ENCODE peak calls at places on chromosomes 7 and 10, in seven cellular contexts. H is sciatic nerve; R is A549; I is HEK293T; P is fibroblast of lung; Y is activated CD8-positive, alpha-beta memory T cell treated with anti-CD3 and anti-CD28 coated beads for 4 hours; F is endothelial cell. Z is an unnamed sample.
A peak's percentile ranks its signal among the peaks of the same experiment; 100 is the strongest.

GRCh38 chr7:140316165-140316661 is 82.1 kb downstream of the SLC37A3 start:
- DNase-seq in H (peak; percentile 82), R (peak; percentile 79), I (no peak), P (peak; percentile 84), Y (no peak), F (no peak), Z (no peak)

GRCh38 chr7:42106562-42106961 is 130.4 kb downstream of the GLI3 start:
- DNase-seq in H (no peak), R (no peak), I (no peak), P (no peak), Y (no peak), F (no peak), Z (no peak)

GRCh38 chr10:131068760-131069159 is 242.8 kb downstream of the TCERG1L start:
- DNase-seq in H (no peak), R (no peak), I (no peak), P (no peak), Y (no peak), F (no peak), Z (no peak)

GRCh38 chr10:17512341-17513001 is 58.1 kb upstream of the ST8SIA6 start:
- DNase-seq in H (peak; percentile 59), R (peak; percentile 91), I (no peak), P (peak; percentile 100), Y (no peak), F (no peak), Z (no peak)

GRCh38 chr10:75508814-75509306 is 77.4 kb downstream of the LRMDA start:
- DNase-seq in H (no peak), R (no peak), I (peak; percentile 58), P (peak; percentile 90), Y (no peak), F (no peak), Z (no peak)

GRCh38 chr7:68694656-68695055 is 903.6 kb upstream of the AUTS2 start:
- DNase-seq in H (no peak), R (no peak), I (no peak), P (peak; percentile 75), Y (no peak), F (no peak), Z (no peak)

GRCh38 chr10:67808706-67809105 is 29.3 kb downstream of the DNAJC12 start:
- DNase-seq in H (no peak), R (no peak), I (no peak), P (no peak), Y (no peak), F (no peak), Z (no peak)

GRCh38 chr7:36490335-36490940 is 100.8 kb downstream of the ANLN start:
- DNase-seq in H (no peak), R (no peak), I (no peak), P (peak; percentile 52), Y (no peak), F (no peak), Z (no peak)

GRCh38 chr10:22714524-22715289 is at the start of gene PIP4K2A:
- DNase-seq in H (peak; percentile 80), R (peak; percentile 59), I (peak; percentile 79), P (peak; percentile 76), Y (peak; percentile 41), F (peak; percentile 78), Z (peak; percentile 88)

GRCh38 chr10:14250496-14250895 is 80.2 kb downstream of the FRMD4A start:
- DNase-seq in H (no peak), R (no peak), I (no peak), P (no peak), Y (no peak), F (no peak), Z (no peak)

GRCh38 chr10:133257489-133258065 is 19.1 kb downstream of the ADAM8 start:
- DNase-seq in H (peak; percentile 80), R (peak; percentile 78), I (peak; percentile 54), P (peak; percentile 32), Y (no peak), F (peak; percentile 57), Z (peak; percentile 51)

GRCh38 chr10:29621161-29621560 is 13.6 kb downstream of the SVIL start:
- DNase-seq in H (no peak), R (peak; percentile 15), I (no peak), P (peak; percentile 31), Y (no peak), F (no peak), Z (no peak)

GRCh38 chr7:145105561-145105960 is 269.7 kb upstream of the TPK1 start:
- DNase-seq in H (no peak), R (no peak), I (no peak), P (no peak), Y (no peak), F (no peak), Z (no peak)

GRCh38 chr10:110260746-110261477 is 43.8 kb downstream of the SMNDC1 start:
- DNase-seq in H (no peak), R (no peak), I (no peak), P (peak; percentile 40), Y (no peak), F (no peak), Z (no peak)

GRCh38 chr10:3527144-3527543 is 257.9 kb downstream of the KLF6 start:
- DNase-seq in H (no peak), R (no peak), I (no peak), P (peak; percentile 85), Y (no peak), F (no peak), Z (no peak)

GRCh38 chr7:1189986-1190772 is 30.2 kb upstream of the ZFAND2A start:
- DNase-seq in H (no peak), R (no peak), I (no peak), P (no peak), Y (no peak), F (no peak), Z (no peak)

GRCh38 chr7:75945297-75946168 is 30.6 kb downstream of the POR start:
- DNase-seq in H (no peak), R (peak; percentile 51), I (no peak), P (peak; percentile 29), Y (no peak), F (no peak), Z (no peak)

GRCh38 chr10:21125471-21126228 is 228.5 kb upstream of the NEBL start:
- DNase-seq in H (no peak), R (no peak), I (no peak), P (no peak), Y (no peak), F (no peak), Z (no peak)

GRCh38 chr10:72311667-72312066 is 37.9 kb downstream of the DDIT4 start:
- DNase-seq in H (no peak), R (no peak), I (no peak), P (no peak), Y (no peak), F (no peak), Z (no peak)

GRCh38 chr7:901388-902154 is 25.2 kb downstream of the GET4 start:
- DNase-seq in H (peak; percentile 87), R (peak; percentile 87), I (peak; percentile 100), P (peak; percentile 63), Y (no peak), F (peak; percentile 71), Z (peak; percentile 91)

GRCh38 chr10:128268015-128268722 is 141.9 kb upstream of the MKI67 start:
- DNase-seq in H (peak; percentile 69), R (peak; percentile 50), I (peak; percentile 72), P (peak; percentile 1), Y (no peak), F (peak; percentile 79), Z (no peak)

GRCh38 chr10:111128331-111129167 is 51.7 kb downstream of the ADRA2A start:
- DNase-seq in H (no peak), R (peak; percentile 61), I (peak; percentile 55), P (peak; percentile 49), Y (no peak), F (no peak), Z (no peak)

GRCh38 chr7:12633589-12633988 is 53.8 kb upstream of the ARL4A start:
- DNase-seq in H (no peak), R (no peak), I (no peak), P (no peak), Y (no peak), F (no peak), Z (no peak)

GRCh38 chr10:74995806-74996205 is 115.7 kb upstream of the SAMD8 start:
- DNase-seq in H (no peak), R (no peak), I (no peak), P (no peak), Y (no peak), F (no peak), Z (no peak)

GRCh38 chr10:133062085-133062484 is 25.6 kb upstream of the ADGRA1 start:
- DNase-seq in H (no peak), R (no peak), I (no peak), P (no peak), Y (no peak), F (no peak), Z (no peak)

GRCh38 chr10:74439213-74439612 is 288.2 kb downstream of the ADK start:
- DNase-seq in H (no peak), R (no peak), I (no peak), P (peak; percentile 25), Y (no peak), F (no peak), Z (no peak)

GRCh38 chr7:16801111-16801542 is 3.7 kb downstream of the AGR2 start:
- DNase-seq in H (no peak), R (peak; percentile 80), I (peak; percentile 45), P (peak; percentile 79), Y (no peak), F (no peak), Z (peak; percentile 46)

GRCh38 chr7:71770269-71770907 is 638.4 kb downstream of the GALNT17 start:
- DNase-seq in H (no peak), R (no peak), I (no peak), P (peak; percentile 58), Y (no peak), F (no peak), Z (no peak)

GRCh38 chr10:33229252-33229943 is 105.1 kb downstream of the NRP1 start:
- DNase-seq in H (no peak), R (no peak), I (no peak), P (peak; percentile 83), Y (no peak), F (no peak), Z (no peak)

GRCh38 chr7:92034116-92034515 is 93.5 kb downstream of the AKAP9 start:
- DNase-seq in H (no peak), R (no peak), I (no peak), P (no peak), Y (no peak), F (no peak), Z (no peak)

GRCh38 chr7:25359471-25360059 is 131.3 kb upstream of the NPVF start:
- DNase-seq in H (no peak), R (peak; percentile 4), I (peak; percentile 44), P (no peak), Y (no peak), F (no peak), Z (no peak)

GRCh38 chr7:95772298-95772770 is at the start of gene DYNC1I1:
- DNase-seq in H (peak; percentile 77), R (peak; percentile 56), I (peak; percentile 75), P (peak; percentile 69), Y (no peak), F (peak; percentile 69), Z (peak; percentile 32)

GRCh38 chr10:26612151-26612915 is 85.2 kb upstream of the PDSS1 start:
- DNase-seq in H (no peak), R (no peak), I (no peak), P (no peak), Y (no peak), F (no peak), Z (no peak)

GRCh38 chr10:118422241-118422640 is 80.1 kb upstream of the FAM204A start:
- DNase-seq in H (no peak), R (no peak), I (no peak), P (no peak), Y (no peak), F (no peak), Z (no peak)

GRCh38 chr7:23970193-23970592 is 260.2 kb downstream of the STK31 start:
- DNase-seq in H (no peak), R (no peak), I (no peak), P (no peak), Y (no peak), F (no peak), Z (no peak)